ENCODE peak calls at places on chromosomes 1 and 21, in six cellular contexts. L is aorta; U is psoas muscle; F is heart right ventricle; N is prostate gland; G is CD8-positive, alpha-beta T cell. V is an unnamed sample. For H3K4me1, the result is how much of the 10 kb centered on the place peaks cover.

GRCh38 chr1:84772428-84772943 is 82.2 kb upstream of the SSX2IP start:
- DNase-seq in N (peak), F (peak), U (peak), G (peak), L (peak), V (peak)

GRCh38 chr1:17192394-17193221 is 12.3 kb upstream of the PADI1 start:
- DNase-seq in F (no peak), N (no peak), G (no peak), L (no peak), U (no peak), V (no peak)

GRCh38 chr1:43835141-43836021 is 98.2 kb upstream of the ARTN start:
- DNase-seq in F (no peak), L (peak), G (no peak), U (peak), N (no peak), V (peak)

GRCh38 chr1:53799141-53799540 is 39.0 kb downstream of the NDC1 start:
- DNase-seq in G (no peak), N (no peak), F (no peak), L (no peak), U (no peak), V (no peak)

GRCh38 chr1:43368646-43369020 is 822 bp upstream of the ELOVL1 start:
- DNase-seq in N (no peak), G (no peak), L (no peak), F (no peak), U (no peak), V (no peak)

GRCh38 chr1:151673407-151673806 is 43.2 kb downstream of the CELF3 start:
- DNase-seq in G (no peak), F (no peak), L (no peak), N (no peak), U (no peak), V (no peak)

GRCh38 chr1:222749927-222750326 is 12.9 kb downstream of the FAM177B start:
- DNase-seq in G (no peak), N (no peak), L (no peak), F (no peak), U (no peak), V (peak)

GRCh38 chr1:173050865-173051264 is at the start of gene TNFSF18:
- DNase-seq in N (peak), G (no peak), L (no peak), U (no peak), F (no peak), V (no peak)

GRCh38 chr1:212958175-212958574 is 7.8 kb downstream of the VASH2 start:
- DNase-seq in L (no peak), G (no peak), F (no peak), N (no peak), U (no peak), V (no peak)

GRCh38 chr21:35052786-35053185 is 3.7 kb upstream of the RUNX1 start:
- DNase-seq in G (no peak), L (no peak), F (no peak), U (no peak), N (no peak), V (no peak)

GRCh38 chr1:235919797-235920475 is 53.2 kb upstream of the LYST start:
- DNase-seq in G (no peak), L (no peak), N (no peak), U (no peak), F (no peak), V (peak)

GRCh38 chr1:199945591-199945990 is 81.9 kb upstream of the NR5A2 start:
- DNase-seq in G (no peak), L (no peak), U (no peak), N (no peak), F (no peak), V (no peak)

GRCh38 chr1:214459895-214460294 is 91.5 kb downstream of the PTPN14 start:
- DNase-seq in U (no peak), F (no peak), G (no peak), L (no peak), N (no peak), V (no peak)

GRCh38 chr1:53107570-53108322 is 34.7 kb downstream of the SLC1A7 start:
- DNase-seq in F (no peak), N (peak), L (no peak), G (no peak), U (no peak), V (no peak)

GRCh38 chr1:109762039-109762585 is 1.6 kb downstream of the EPS8L3 start:
- DNase-seq in F (no peak), L (no peak), U (no peak), G (no peak), N (no peak), V (no peak)

GRCh38 chr1:230891984-230892383 is 23.7 kb upstream of the C1orf198 start:
- DNase-seq in G (no peak), U (no peak), L (no peak), N (no peak), F (no peak), V (no peak)

GRCh38 chr1:155173478-155174333 is at the start of gene TRIM46:
- DNase-seq in L (peak), G (no peak), N (no peak), U (no peak), F (no peak), V (no peak)

GRCh38 chr1:226873771-226874578 is 3.6 kb downstream of the PSEN2 start:
- DNase-seq in U (no peak), L (no peak), F (no peak), G (no peak), N (no peak), V (no peak)

GRCh38 chr21:46622226-46622625 is 13.2 kb upstream of the PRMT2 start:
- DNase-seq in F (no peak), N (no peak), U (no peak), L (peak), G (peak), V (no peak)

GRCh38 chr21:31337086-31337485 is 7.0 kb downstream of the TIAM1 start:
- DNase-seq in F (no peak), L (no peak), N (no peak), G (no peak), U (no peak), V (no peak)
- H3K4me3 ChIP-seq in F (no peak), L (no peak), N (no peak), G (no peak), U (no peak), V (no peak)

GRCh38 chr1:54976747-54977146 is 3.7 kb upstream of the TMEM61 start:
- DNase-seq in F (no peak), L (no peak), G (no peak), U (no peak), N (peak), V (no peak)

GRCh38 chr1:54978528-54979326 is 1.7 kb upstream of the TMEM61 start:
- DNase-seq in F (no peak), N (no peak), G (no peak), L (no peak), U (no peak), V (no peak)

GRCh38 chr1:54973205-54973921 is 7.1 kb upstream of the TMEM61 start:
- DNase-seq in U (peak), N (no peak), L (peak), G (no peak), F (peak), V (peak)

GRCh38 chr1:54977938-54978337 is 2.5 kb upstream of the TMEM61 start:
- DNase-seq in F (no peak), L (no peak), U (no peak), G (no peak), N (no peak), V (no peak)

GRCh38 chr1:54975709-54976108 is 4.7 kb upstream of the TMEM61 start:
- DNase-seq in U (no peak), L (no peak), G (no peak), F (no peak), N (no peak), V (no peak)
- H3K4me1 ChIP-seq in U (under half), L (under half), G (under half), F (under half), N (under half), V (under half)

DNA sequence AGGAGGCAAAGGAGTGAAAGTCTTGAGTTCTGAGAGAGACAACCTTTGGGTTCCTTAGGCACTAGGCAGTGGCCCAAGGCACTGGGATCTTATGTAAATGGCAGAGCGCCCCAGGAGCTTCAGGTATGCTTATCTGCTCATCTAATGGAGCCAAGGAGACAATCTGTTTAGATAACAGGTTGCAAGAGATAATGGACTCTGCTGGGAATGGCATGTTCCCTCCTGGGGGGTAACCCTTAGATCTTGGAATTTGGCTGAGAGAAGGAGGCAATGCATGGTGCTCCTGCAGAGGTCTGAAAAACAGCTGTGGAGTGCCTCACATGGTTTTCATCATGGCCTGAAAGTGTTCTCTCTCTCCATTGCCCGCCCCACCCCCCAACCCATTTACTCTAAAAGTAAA is 44.1 kb upstream of the WLS start:
- DNase-seq in G (no peak), U (no peak), N (no peak), F (no peak), L (no peak), V (peak)
- H3K4me3 ChIP-seq in G (no peak), U (no peak), N (no peak), F (no peak), L (no peak), V (no peak)

GRCh38 chr1:9291914-9292360 is 757 bp upstream of the SPSB1 start:
- DNase-seq in N (peak), G (no peak), F (peak), L (peak), U (peak), V (no peak)
- H3K4me1 ChIP-seq in N (under half), G (under half), F (under half), L (under half), U (under half), V (under half)

GRCh38 chr1:241156231-241156965 is 200.6 kb downstream of the RGS7 start:
- DNase-seq in L (no peak), N (no peak), G (no peak), U (no peak), F (no peak), V (no peak)
- H3K4me3 ChIP-seq in L (no peak), N (no peak), G (no peak), U (no peak), F (no peak), V (no peak)

V was measured in NT2/D1.